ENCODE peak calls at places on chromosomes 13 and 19, in ten cellular contexts. Q is HFF-Myc, G is AG09309, R is lung, O is adrenal gland, E is GM23338, D is fibroblast of pulmonary artery, K is esophagus squamous epithelium, Z is astrocyte of the spinal cord, W is HL-60. Y is an unnamed sample.

GRCh38 chr13:92158335-92158734 is 759.9 kb downstream of the GPC5 start:
- DNase-seq in Q (no peak), G (no peak), R (no peak), O (no peak), E (no peak), D (peak), K (no peak), Z (peak), W (no peak), Y (peak)

GRCh38 chr13:77040076-77040475 is 13.1 kb upstream of the FBXL3 start:
- DNase-seq in Q (no peak), G (no peak), R (no peak), O (no peak), E (no peak), D (no peak), K (no peak), Z (no peak), W (no peak), Y (no peak)

GRCh38 chr13:70856706-70857105 is 748.5 kb upstream of the KLHL1 start:
- DNase-seq in Q (no peak), G (no peak), R (no peak), O (no peak), E (no peak), D (no peak), K (no peak), Z (no peak), W (peak), Y (no peak)

GRCh38 chr13:87810391-87810801 is 139.2 kb downstream of the SLITRK5 start:
- DNase-seq in Q (no peak), G (no peak), R (no peak), O (no peak), E (peak), D (no peak), K (no peak), Z (no peak), W (no peak), Y (no peak)

GRCh38 chr13:25847635-25848616 is 203.9 kb downstream of the SHISA2 start:
- DNase-seq in Q (no peak), G (no peak), R (no peak), O (no peak), E (peak), D (no peak), K (no peak), Z (no peak), W (peak), Y (no peak)

GRCh38 chr13:30615851-30616311 is 1.8 kb upstream of the USPL1 start:
- DNase-seq in Q (no peak), G (peak), R (no peak), O (no peak), E (no peak), D (peak), K (no peak), Z (peak), W (no peak), Y (no peak)

GRCh38 chr13:82506805-82507404 is 1375.4 kb downstream of the SLITRK1 start:
- DNase-seq in Q (no peak), G (no peak), R (no peak), O (no peak), E (no peak), D (no peak), K (no peak), Z (no peak), W (no peak), Y (no peak)

GRCh38 chr19:3163230-3163886 is 15.2 kb upstream of the S1PR4 start:
- DNase-seq in Q (no peak), G (no peak), R (peak), O (peak), E (peak), D (peak), K (no peak), Z (peak), W (peak), Y (no peak)

GRCh38 chr13:51623473-51623872 is 39.2 kb downstream of the WDFY2 start:
- DNase-seq in Q (peak), G (no peak), R (no peak), O (no peak), E (no peak), D (no peak), K (no peak), Z (no peak), W (no peak), Y (no peak)

GRCh38 chr13:50319603-50320296 is 304.5 kb downstream of the KCNRG start:
- DNase-seq in Q (no peak), G (peak), R (no peak), O (no peak), E (no peak), D (peak), K (no peak), Z (peak), W (peak), Y (no peak)

GRCh38 chr13:45015300-45015699 is 26.0 kb downstream of the GPALPP1 start:
- DNase-seq in Q (no peak), G (no peak), R (no peak), O (peak), E (no peak), D (peak), K (no peak), Z (peak), W (no peak), Y (peak)

GRCh38 chr13:96473463-96474157 is 383.7 kb downstream of the HS6ST3 start:
- DNase-seq in Q (no peak), G (no peak), R (no peak), O (no peak), E (peak), D (peak), K (no peak), Z (no peak), W (no peak), Y (no peak)

GRCh38 chr19:342128-342455 is 2.5 kb downstream of the MIER2 start:
- DNase-seq in Q (no peak), G (no peak), R (no peak), O (no peak), E (no peak), D (no peak), K (no peak), Z (no peak), W (no peak), Y (no peak)

GRCh38 chr19:5172859-5173577 is 167.6 kb downstream of the PTPRS start:
- DNase-seq in Q (peak), G (peak), R (no peak), O (no peak), E (no peak), D (peak), K (no peak), Z (peak), W (no peak), Y (peak)

GRCh38 chr13:21033866-21034601 is 27.4 kb downstream of the LATS2 start:
- DNase-seq in Q (no peak), G (no peak), R (peak), O (no peak), E (no peak), D (no peak), K (no peak), Z (peak), W (no peak), Y (no peak)

GRCh38 chr19:28350673-28351072 is 862.3 kb downstream of the UQCRFS1 start:
- DNase-seq in Q (no peak), G (no peak), R (no peak), O (no peak), E (no peak), D (no peak), K (no peak), Z (no peak), W (no peak), Y (no peak)

GRCh38 chr13:72696590-72696989 is 30.8 kb downstream of the MZT1 start:
- DNase-seq in Q (no peak), G (no peak), R (no peak), O (no peak), E (no peak), D (peak), K (no peak), Z (peak), W (no peak), Y (no peak)

GRCh38 chr19:52453324-52454094 is at the start of gene ZNF578:
- DNase-seq in Q (peak), G (peak), R (peak), O (peak), E (peak), D (peak), K (peak), Z (peak), W (peak), Y (peak)

GRCh38 chr19:7888145-7888825 is at the start of gene LRRC8E:
- DNase-seq in Q (no peak), G (no peak), R (peak), O (peak), E (peak), D (peak), K (no peak), Z (peak), W (no peak), Y (no peak)

GRCh38 chr13:31686660-31687430 is 52.5 kb upstream of the RXFP2 start:
- DNase-seq in Q (no peak), G (no peak), R (no peak), O (no peak), E (no peak), D (peak), K (no peak), Z (no peak), W (no peak), Y (peak)

GRCh38 chr19:51091895-51092873 is 9.5 kb upstream of the KLK14 start:
- DNase-seq in Q (no peak), G (no peak), R (no peak), O (no peak), E (no peak), D (no peak), K (no peak), Z (no peak), W (no peak), Y (no peak)

GRCh38 chr13:40406405-40407138 is 259.9 kb downstream of the FOXO1 start:
- DNase-seq in Q (peak), G (peak), R (no peak), O (no peak), E (no peak), D (peak), K (no peak), Z (peak), W (no peak), Y (peak)

GRCh38 chr13:40624338-40624737 is 42.1 kb downstream of the FOXO1 start:
- DNase-seq in Q (no peak), G (peak), R (no peak), O (no peak), E (no peak), D (no peak), K (no peak), Z (no peak), W (no peak), Y (no peak)

GRCh38 chr19:38389101-38389925 is 816 bp downstream of the SPRED3 start:
- DNase-seq in Q (peak), G (no peak), R (no peak), O (no peak), E (peak), D (peak), K (no peak), Z (peak), W (no peak), Y (peak)

GRCh38 chr19:17949956-17950309 is 17.0 kb upstream of the KCNN1 start:
- DNase-seq in Q (no peak), G (no peak), R (no peak), O (no peak), E (peak), D (no peak), K (no peak), Z (no peak), W (no peak), Y (no peak)

GRCh38 chr13:75566658-75567057 is 17.1 kb downstream of the UCHL3 start:
- DNase-seq in Q (no peak), G (no peak), R (no peak), O (no peak), E (peak), D (peak), K (no peak), Z (peak), W (no peak), Y (peak)

GRCh38 chr19:652467-653389 is 10.3 kb downstream of the RNF126 start:
- DNase-seq in Q (no peak), G (no peak), R (no peak), O (no peak), E (no peak), D (no peak), K (no peak), Z (no peak), W (no peak), Y (no peak)

GRCh38 chr13:108096301-108096700 is 119.0 kb downstream of the LIG4 start:
- DNase-seq in Q (no peak), G (no peak), R (no peak), O (no peak), E (no peak), D (no peak), K (no peak), Z (no peak), W (no peak), Y (no peak)

GRCh38 chr13:99062593-99062992 is 84.7 kb upstream of the DOCK9 start:
- DNase-seq in Q (no peak), G (peak), R (no peak), O (no peak), E (no peak), D (peak), K (no peak), Z (peak), W (no peak), Y (peak)

GRCh38 chr19:51398096-51398704 is 7.8 kb upstream of the C19orf84 start:
- DNase-seq in Q (no peak), G (no peak), R (no peak), O (no peak), E (peak), D (peak), K (no peak), Z (no peak), W (peak), Y (no peak)

GRCh38 chr19:1678073-1678472 is 25.7 kb upstream of the TCF3 start:
- DNase-seq in Q (no peak), G (no peak), R (no peak), O (no peak), E (no peak), D (no peak), K (no peak), Z (no peak), W (no peak), Y (no peak)

GRCh38 chr13:18978447-18978846 is 203.2 kb downstream of the TUBA3C start:
- DNase-seq in Q (no peak), G (no peak), R (no peak), O (no peak), E (no peak), D (no peak), K (no peak), Z (no peak), W (no peak), Y (no peak)

GRCh38 chr19:48394331-48395169 is 1.1 kb downstream of the GRIN2D start:
- DNase-seq in Q (no peak), G (no peak), R (no peak), O (no peak), E (peak), D (no peak), K (no peak), Z (no peak), W (no peak), Y (no peak)

GRCh38 chr19:31981545-31981944 is 363.9 kb upstream of the ZNF507 start:
- DNase-seq in Q (no peak), G (no peak), R (no peak), O (no peak), E (no peak), D (no peak), K (no peak), Z (no peak), W (no peak), Y (no peak)

GRCh38 chr19:1748703-1749341 is 4.5 kb upstream of the ONECUT3 start:
- DNase-seq in Q (no peak), G (no peak), R (no peak), O (no peak), E (no peak), D (no peak), K (no peak), Z (no peak), W (no peak), Y (no peak)

GRCh38 chr13:94063096-94063495 is 416.4 kb downstream of the DCT start:
- DNase-seq in Q (peak), G (no peak), R (no peak), O (no peak), E (no peak), D (peak), K (no peak), Z (peak), W (no peak), Y (peak)
- H3K4me3 ChIP-seq in Q (no peak), G (no peak), R (no peak), O (no peak), E (no peak), D (no peak), K (no peak), Z (no peak), W (no peak), Y (no peak)

DNA sequence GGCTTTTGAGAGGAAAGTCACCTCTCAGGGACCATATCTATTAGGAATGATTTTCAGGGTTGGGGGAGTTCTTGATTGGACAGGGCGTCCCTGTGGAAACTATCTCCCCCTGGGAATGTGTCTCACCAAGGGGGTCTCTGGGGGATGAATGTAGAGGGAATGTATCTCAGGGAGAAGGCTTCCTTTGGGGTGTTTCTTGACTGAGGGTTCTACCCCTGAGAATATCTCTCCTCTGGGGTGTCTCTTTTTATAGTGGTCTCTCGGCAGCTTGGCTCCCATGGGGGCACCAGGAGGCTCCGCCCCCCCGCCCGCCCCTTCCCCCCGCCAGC is 997 bp downstream of the RTBDN start:
- DNase-seq in Q (no peak), G (no peak), R (no peak), O (no peak), E (peak), D (no peak), K (no peak), Z (no peak), W (no peak), Y (no peak)
- H3K4me3 ChIP-seq in Q (no peak), G (no peak), R (no peak), O (no peak), E (peak), D (no peak), K (peak), Z (no peak), W (no peak), Y (no peak)

GRCh38 chr19:10961763-10962536 is 1.1 kb downstream of the SMARCA4 start:
- DNase-seq in Q (no peak), G (no peak), R (no peak), O (no peak), E (no peak), D (peak), K (no peak), Z (peak), W (no peak), Y (no peak)

GRCh38 chr19:10963865-10964264 is 3.0 kb downstream of the SMARCA4 start:
- DNase-seq in Q (no peak), G (no peak), R (no peak), O (no peak), E (no peak), D (no peak), K (no peak), Z (no peak), W (no peak), Y (no peak)

GRCh38 chr19:10961073-10961762 is 388 bp downstream of the SMARCA4 start:
- DNase-seq in Q (no peak), G (no peak), R (no peak), O (peak), E (peak), D (peak), K (no peak), Z (no peak), W (peak), Y (no peak)

GRCh38 chr19:10964903-10965302 is 4.1 kb downstream of the SMARCA4 start:
- DNase-seq in Q (no peak), G (no peak), R (no peak), O (no peak), E (no peak), D (no peak), K (no peak), Z (no peak), W (no peak), Y (no peak)

DNA sequence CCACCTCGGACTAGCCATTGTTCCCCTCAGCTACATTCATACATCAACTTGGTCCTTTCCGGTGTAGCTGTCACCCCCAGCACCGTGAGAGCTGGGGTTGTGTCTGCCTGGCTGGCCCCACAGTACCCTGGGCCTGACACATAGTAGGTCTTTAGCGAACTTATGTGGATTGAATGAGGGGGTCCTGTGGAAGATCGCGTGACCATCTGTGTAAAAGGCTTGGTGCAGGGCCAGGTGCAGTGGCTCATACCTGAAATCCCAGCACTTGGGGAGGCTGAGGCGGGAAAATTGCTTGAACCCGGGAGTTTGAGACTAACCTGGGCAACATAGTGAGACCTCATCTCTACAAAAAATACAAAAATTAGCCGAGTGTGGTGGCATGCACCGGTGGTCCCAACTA is 2.0 kb downstream of the SMARCA4 start:
- DNase-seq in Q (no peak), G (no peak), R (no peak), O (no peak), E (no peak), D (no peak), K (no peak), Z (no peak), W (no peak), Y (no peak)
- H3K4me3 ChIP-seq in Q (peak), G (no peak), R (no peak), O (no peak), E (peak), D (no peak), K (no peak), Z (no peak), W (no peak), Y (no peak)

DNA sequence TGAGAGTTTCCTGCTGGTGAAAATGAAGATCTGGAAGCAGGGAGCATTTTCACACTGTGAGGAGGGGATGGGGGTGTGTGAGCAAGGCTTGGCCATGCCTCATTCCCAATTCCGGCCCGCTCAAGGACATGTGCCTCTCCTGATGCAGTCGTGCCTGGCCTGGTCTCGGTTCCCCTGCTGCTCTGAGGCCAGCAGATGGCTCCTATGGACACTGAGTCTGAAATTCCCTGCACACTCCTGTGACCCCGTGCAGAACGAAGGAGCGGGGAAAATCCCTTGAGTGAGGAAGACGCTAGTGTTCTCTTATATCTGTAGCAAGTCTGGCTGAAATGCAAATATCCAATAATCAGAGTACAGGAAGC is 363 bp upstream of the ZNF763 start:
- DNase-seq in Q (no peak), G (no peak), R (peak), O (peak), E (peak), D (no peak), K (no peak), Z (no peak), W (no peak), Y (no peak)
- H3K4me3 ChIP-seq in Q (no peak), G (peak), R (no peak), O (peak), E (peak), D (peak), K (peak), Z (peak), W (no peak), Y (peak)

GRCh38 chr13:113861433-113862030 is 2.3 kb downstream of the GAS6 start:
- DNase-seq in Q (no peak), G (no peak), R (no peak), O (no peak), E (no peak), D (no peak), K (no peak), Z (no peak), W (no peak), Y (no peak)
- H3K4me3 ChIP-seq in Q (peak), G (peak), R (no peak), O (no peak), E (no peak), D (no peak), K (peak), Z (no peak), W (no peak), Y (peak)

GRCh38 chr13:106530209-106530906 is 5.1 kb downstream of the EFNB2 start:
- DNase-seq in Q (no peak), G (no peak), R (no peak), O (no peak), E (peak), D (no peak), K (no peak), Z (no peak), W (no peak), Y (no peak)
- H3K4me3 ChIP-seq in Q (no peak), G (no peak), R (no peak), O (no peak), E (peak), D (no peak), K (peak), Z (peak), W (no peak), Y (peak)

Y was measured in skeletal muscle cell.